ENCODE peak calls at places on chromosome 1, in six cellular contexts. N is activated naive CD4-positive, alpha-beta T cell treated with anti-CD3 and anti-CD28 coated beads for 36 hours; E is neural crest cell; K is AG04449; I is upper lobe of right lung; S is AG20443. G is an unnamed sample.

GRCh38 chr1:11262171-11263049 is at the start of gene MTOR:
- DNase-seq in K (peak; percentile 98), E (peak; percentile 95), S (peak; percentile 98), N (peak; percentile 99), I (peak; percentile 98), G (peak; percentile 99)

GRCh38 chr1:4506591-4506990 is 147.8 kb upstream of the AJAP1 start:
- DNase-seq in K (no peak), E (no peak), I (peak; percentile 3), S (no peak), N (no peak), G (no peak)

GRCh38 chr1:2076826-2077225 is 26.6 kb downstream of the PRKCZ start:
- DNase-seq in K (no peak), E (no peak), I (no peak), N (no peak), S (no peak), G (no peak)

GRCh38 chr1:7388141-7388487 is 383.0 kb upstream of the VAMP3 start:
- DNase-seq in N (no peak), K (no peak), E (no peak), I (no peak), S (no peak), G (no peak)

GRCh38 chr1:201999625-202000238 is 10.7 kb upstream of the ELF3 start:
- DNase-seq in I (no peak), E (peak; percentile 35), K (no peak), S (peak; percentile 69), N (peak; percentile 53), G (peak; percentile 58)

GRCh38 chr1:211620097-211620496 is 41.1 kb upstream of the SLC30A1 start:
- DNase-seq in E (no peak), N (no peak), S (no peak), K (no peak), I (peak; percentile 27), G (no peak)

GRCh38 chr1:239288964-239289535 is 97.3 kb upstream of the CHRM3 start:
- DNase-seq in K (no peak), I (no peak), S (no peak), E (no peak), N (no peak), G (no peak)

GRCh38 chr1:207454046-207454964 is at the start of gene CR2:
- DNase-seq in N (peak; percentile 64), K (no peak), I (peak; percentile 74), E (peak; percentile 7), S (peak; percentile 17), G (peak; percentile 30)

GRCh38 chr1:49841767-49842166 is 182.0 kb downstream of the AGBL4 start:
- DNase-seq in K (no peak), E (no peak), S (no peak), N (no peak), I (no peak), G (no peak)

GRCh38 chr1:217343907-217344306 is 287.0 kb downstream of the GPATCH2 start:
- DNase-seq in K (no peak), S (no peak), E (no peak), I (no peak), N (no peak), G (no peak)

GRCh38 chr1:78547081-78547480 is 56.3 kb downstream of the PTGFR start:
- DNase-seq in E (no peak), I (no peak), N (no peak), S (no peak), K (no peak), G (no peak)

GRCh38 chr1:151720974-151721787 is at the start of gene RIIAD1:
- DNase-seq in S (peak; percentile 93), I (no peak), E (no peak), K (no peak), N (peak; percentile 31), G (peak; percentile 65)

GRCh38 chr1:115322631-115323030 is 15.4 kb downstream of the NGF start:
- DNase-seq in K (no peak), N (no peak), I (no peak), E (no peak), S (peak; percentile 43), G (peak; percentile 60)

GRCh38 chr1:206723500-206724472 is 39.1 kb downstream of the MAPKAPK2 start:
- DNase-seq in S (peak; percentile 90), E (no peak), K (no peak), N (no peak), I (peak; percentile 86), G (peak; percentile 26)

GRCh38 chr1:182389619-182390047 is 2.0 kb downstream of the GLUL start:
- DNase-seq in N (peak; percentile 22), E (no peak), K (no peak), S (peak; percentile 26), I (peak; percentile 64), G (no peak)

GRCh38 chr1:37465596-37466517 is 8.5 kb upstream of the ZC3H12A start:
- DNase-seq in N (no peak), K (no peak), E (no peak), I (no peak), S (peak; percentile 57), G (peak; percentile 65)

GRCh38 chr1:202056644-202057334 is 46.4 kb downstream of the ELF3 start:
- DNase-seq in K (no peak), I (peak; percentile 84), E (no peak), N (no peak), S (peak; percentile 21), G (no peak)

GRCh38 chr1:87826639-87827345 is 498.1 kb downstream of the LMO4 start:
- DNase-seq in S (peak; percentile 74), I (no peak), N (no peak), E (no peak), K (no peak), G (peak; percentile 92)

GRCh38 chr1:14939527-14940284 is 213.8 kb upstream of the TMEM51 start:
- DNase-seq in I (no peak), E (no peak), N (no peak), S (peak; percentile 74), K (peak; percentile 52), G (peak; percentile 71)

GRCh38 chr1:64569376-64569775 is 99.4 kb downstream of the CACHD1 start:
- DNase-seq in E (no peak), S (no peak), I (no peak), N (no peak), K (no peak), G (no peak)

GRCh38 chr1:223106856-223107255 is 36.2 kb downstream of the TLR5 start:
- DNase-seq in S (no peak), K (no peak), I (no peak), E (no peak), N (no peak), G (no peak)

GRCh38 chr1:240998024-240998423 is 359.0 kb downstream of the RGS7 start:
- DNase-seq in I (no peak), N (no peak), K (no peak), S (peak; percentile 37), E (no peak), G (no peak)

GRCh38 chr1:228833911-228834631 is 98.8 kb downstream of the RHOU start:
- DNase-seq in I (no peak), N (no peak), E (no peak), S (no peak), K (no peak), G (no peak)

GRCh38 chr1:88935522-88936222 is 44.3 kb upstream of the GTF2B start:
- DNase-seq in K (no peak), N (peak; percentile 9), S (peak; percentile 46), E (peak; percentile 19), I (no peak), G (peak; percentile 20)

GRCh38 chr1:6234502-6235295 is 1.1 kb downstream of the ICMT start:
- DNase-seq in E (no peak), S (no peak), N (no peak), K (no peak), I (no peak), G (peak; percentile 18)

GRCh38 chr1:56921486-56921885 is 44.3 kb downstream of the C8B start:
- DNase-seq in N (no peak), I (no peak), S (peak; percentile 33), E (no peak), K (no peak), G (no peak)

G was measured in foreskin fibroblast.